ENCODE peak calls at places on chromosomes 4 and X, in ten cellular contexts. One of them, this sample, is unnamed.

GRCh38 chrX:113947548-113947947 is 636.3 kb upstream of the HTR2C start:
- DNase-seq in right cardiac atrium: no peak
- DNase-seq in naive B cell: no peak
- DNase-seq in activated gamma-delta T cell treated with anti-CD3 and anti-CD28 coated beads, Interleukin-2, amount 50 U/mL, for 16 hours: no peak
- DNase-seq in activated T-cell treated with anti-CD3 and anti-CD28 coated beads, Interleukin-2, amount 50 U/mL, for 72 hours: no peak
- DNase-seq in aorta: no peak
- DNase-seq in HEK293T: peak
- DNase-seq in GM06990: no peak
- DNase-seq in transverse colon: no peak
- DNase-seq in NCI-H1092 treated with DMSO at 0.1 percent for 48 hours: no peak
- DNase-seq in this sample: no peak

GRCh38 chr4:86035688-86036087 is 324.2 kb downstream of the MAPK10 start:
- DNase-seq in right cardiac atrium: no peak
- DNase-seq in naive B cell: no peak
- DNase-seq in activated gamma-delta T cell treated with anti-CD3 and anti-CD28 coated beads, Interleukin-2, amount 50 U/mL, for 16 hours: no peak
- DNase-seq in activated T-cell treated with anti-CD3 and anti-CD28 coated beads, Interleukin-2, amount 50 U/mL, for 72 hours: no peak
- DNase-seq in aorta: no peak
- DNase-seq in HEK293T: no peak
- DNase-seq in GM06990: no peak
- DNase-seq in transverse colon: no peak
- DNase-seq in NCI-H1092 treated with DMSO at 0.1 percent for 48 hours: no peak
- DNase-seq in this sample: no peak

GRCh38 chrX:12953420-12953819 is 21.5 kb upstream of the TMSB4X start:
- DNase-seq in right cardiac atrium: no peak
- DNase-seq in naive B cell: no peak
- DNase-seq in activated gamma-delta T cell treated with anti-CD3 and anti-CD28 coated beads, Interleukin-2, amount 50 U/mL, for 16 hours: no peak
- DNase-seq in activated T-cell treated with anti-CD3 and anti-CD28 coated beads, Interleukin-2, amount 50 U/mL, for 72 hours: no peak
- DNase-seq in aorta: no peak
- DNase-seq in HEK293T: no peak
- DNase-seq in GM06990: no peak
- DNase-seq in transverse colon: no peak
- DNase-seq in NCI-H1092 treated with DMSO at 0.1 percent for 48 hours: no peak
- DNase-seq in this sample: no peak

GRCh38 chr4:8695237-8696219 is 103.0 kb downstream of the CPZ start:
- DNase-seq in right cardiac atrium: no peak
- DNase-seq in naive B cell: no peak
- DNase-seq in activated gamma-delta T cell treated with anti-CD3 and anti-CD28 coated beads, Interleukin-2, amount 50 U/mL, for 16 hours: no peak
- DNase-seq in activated T-cell treated with anti-CD3 and anti-CD28 coated beads, Interleukin-2, amount 50 U/mL, for 72 hours: no peak
- DNase-seq in aorta: no peak
- DNase-seq in HEK293T: no peak
- DNase-seq in GM06990: no peak
- DNase-seq in transverse colon: no peak
- DNase-seq in NCI-H1092 treated with DMSO at 0.1 percent for 48 hours: no peak
- DNase-seq in this sample: no peak

GRCh38 chr4:174591243-174592021 is 69.1 kb upstream of the HPGD start:
- DNase-seq in right cardiac atrium: no peak
- DNase-seq in naive B cell: no peak
- DNase-seq in activated gamma-delta T cell treated with anti-CD3 and anti-CD28 coated beads, Interleukin-2, amount 50 U/mL, for 16 hours: no peak
- DNase-seq in activated T-cell treated with anti-CD3 and anti-CD28 coated beads, Interleukin-2, amount 50 U/mL, for 72 hours: no peak
- DNase-seq in aorta: no peak
- DNase-seq in HEK293T: no peak
- DNase-seq in GM06990: peak
- DNase-seq in transverse colon: no peak
- DNase-seq in NCI-H1092 treated with DMSO at 0.1 percent for 48 hours: no peak
- DNase-seq in this sample: no peak

GRCh38 chr4:177070533-177070932 is 239.1 kb upstream of the NEIL3 start:
- DNase-seq in right cardiac atrium: no peak
- DNase-seq in naive B cell: no peak
- DNase-seq in activated gamma-delta T cell treated with anti-CD3 and anti-CD28 coated beads, Interleukin-2, amount 50 U/mL, for 16 hours: no peak
- DNase-seq in activated T-cell treated with anti-CD3 and anti-CD28 coated beads, Interleukin-2, amount 50 U/mL, for 72 hours: no peak
- DNase-seq in aorta: no peak
- DNase-seq in HEK293T: no peak
- DNase-seq in GM06990: no peak
- DNase-seq in transverse colon: no peak
- DNase-seq in NCI-H1092 treated with DMSO at 0.1 percent for 48 hours: no peak
- DNase-seq in this sample: no peak

GRCh38 chrX:118373538-118373937 is 27.6 kb downstream of the WDR44 start:
- DNase-seq in right cardiac atrium: no peak
- DNase-seq in naive B cell: no peak
- DNase-seq in activated gamma-delta T cell treated with anti-CD3 and anti-CD28 coated beads, Interleukin-2, amount 50 U/mL, for 16 hours: no peak
- DNase-seq in activated T-cell treated with anti-CD3 and anti-CD28 coated beads, Interleukin-2, amount 50 U/mL, for 72 hours: no peak
- DNase-seq in aorta: no peak
- DNase-seq in HEK293T: no peak
- DNase-seq in GM06990: no peak
- DNase-seq in transverse colon: no peak
- DNase-seq in NCI-H1092 treated with DMSO at 0.1 percent for 48 hours: no peak
- DNase-seq in this sample: no peak

GRCh38 chr4:5524451-5524850 is 183.9 kb downstream of the EVC2 start:
- DNase-seq in right cardiac atrium: no peak
- DNase-seq in naive B cell: no peak
- DNase-seq in activated gamma-delta T cell treated with anti-CD3 and anti-CD28 coated beads, Interleukin-2, amount 50 U/mL, for 16 hours: no peak
- DNase-seq in activated T-cell treated with anti-CD3 and anti-CD28 coated beads, Interleukin-2, amount 50 U/mL, for 72 hours: no peak
- DNase-seq in aorta: no peak
- DNase-seq in HEK293T: no peak
- DNase-seq in GM06990: no peak
- DNase-seq in transverse colon: no peak
- DNase-seq in NCI-H1092 treated with DMSO at 0.1 percent for 48 hours: peak
- DNase-seq in this sample: no peak

GRCh38 chr4:16264798-16265197 is 38.5 kb upstream of the TAPT1 start:
- DNase-seq in right cardiac atrium: no peak
- DNase-seq in naive B cell: peak
- DNase-seq in activated gamma-delta T cell treated with anti-CD3 and anti-CD28 coated beads, Interleukin-2, amount 50 U/mL, for 16 hours: no peak
- DNase-seq in activated T-cell treated with anti-CD3 and anti-CD28 coated beads, Interleukin-2, amount 50 U/mL, for 72 hours: no peak
- DNase-seq in aorta: no peak
- DNase-seq in HEK293T: peak
- DNase-seq in GM06990: no peak
- DNase-seq in transverse colon: no peak
- DNase-seq in NCI-H1092 treated with DMSO at 0.1 percent for 48 hours: peak
- DNase-seq in this sample: peak

GRCh38 chrX:119008122-119008744 is 33.8 kb downstream of the LONRF3 start:
- DNase-seq in right cardiac atrium: peak
- DNase-seq in naive B cell: peak
- DNase-seq in activated gamma-delta T cell treated with anti-CD3 and anti-CD28 coated beads, Interleukin-2, amount 50 U/mL, for 16 hours: peak
- DNase-seq in activated T-cell treated with anti-CD3 and anti-CD28 coated beads, Interleukin-2, amount 50 U/mL, for 72 hours: peak
- DNase-seq in aorta: no peak
- DNase-seq in HEK293T: peak
- DNase-seq in GM06990: no peak
- DNase-seq in transverse colon: peak
- DNase-seq in NCI-H1092 treated with DMSO at 0.1 percent for 48 hours: peak
- DNase-seq in this sample: peak

GRCh38 chr4:140856692-140857091 is 100.5 kb upstream of the TBC1D9 start:
- DNase-seq in right cardiac atrium: peak
- DNase-seq in naive B cell: no peak
- DNase-seq in activated gamma-delta T cell treated with anti-CD3 and anti-CD28 coated beads, Interleukin-2, amount 50 U/mL, for 16 hours: no peak
- DNase-seq in activated T-cell treated with anti-CD3 and anti-CD28 coated beads, Interleukin-2, amount 50 U/mL, for 72 hours: no peak
- DNase-seq in aorta: no peak
- DNase-seq in HEK293T: no peak
- DNase-seq in GM06990: no peak
- DNase-seq in transverse colon: no peak
- DNase-seq in NCI-H1092 treated with DMSO at 0.1 percent for 48 hours: peak
- DNase-seq in this sample: peak

GRCh38 chr4:103099691-103100392 is at the start of gene BDH2:
- DNase-seq in right cardiac atrium: peak
- DNase-seq in naive B cell: peak
- DNase-seq in activated gamma-delta T cell treated with anti-CD3 and anti-CD28 coated beads, Interleukin-2, amount 50 U/mL, for 16 hours: peak
- DNase-seq in activated T-cell treated with anti-CD3 and anti-CD28 coated beads, Interleukin-2, amount 50 U/mL, for 72 hours: peak
- DNase-seq in aorta: no peak
- DNase-seq in HEK293T: peak
- DNase-seq in GM06990: peak
- DNase-seq in transverse colon: peak
- DNase-seq in NCI-H1092 treated with DMSO at 0.1 percent for 48 hours: peak
- DNase-seq in this sample: peak

GRCh38 chr4:173522874-173523395 is 7.1 kb downstream of the HAND2 start:
- DNase-seq in right cardiac atrium: peak
- DNase-seq in naive B cell: no peak
- DNase-seq in activated gamma-delta T cell treated with anti-CD3 and anti-CD28 coated beads, Interleukin-2, amount 50 U/mL, for 16 hours: no peak
- DNase-seq in activated T-cell treated with anti-CD3 and anti-CD28 coated beads, Interleukin-2, amount 50 U/mL, for 72 hours: no peak
- DNase-seq in aorta: no peak
- DNase-seq in HEK293T: no peak
- DNase-seq in GM06990: no peak
- DNase-seq in transverse colon: no peak
- DNase-seq in NCI-H1092 treated with DMSO at 0.1 percent for 48 hours: no peak
- DNase-seq in this sample: no peak

GRCh38 chr4:78797777-78798284 is 21.7 kb downstream of the BMP2K start:
- DNase-seq in right cardiac atrium: no peak
- DNase-seq in naive B cell: no peak
- DNase-seq in activated gamma-delta T cell treated with anti-CD3 and anti-CD28 coated beads, Interleukin-2, amount 50 U/mL, for 16 hours: no peak
- DNase-seq in activated T-cell treated with anti-CD3 and anti-CD28 coated beads, Interleukin-2, amount 50 U/mL, for 72 hours: no peak
- DNase-seq in aorta: no peak
- DNase-seq in HEK293T: no peak
- DNase-seq in GM06990: no peak
- DNase-seq in transverse colon: no peak
- DNase-seq in NCI-H1092 treated with DMSO at 0.1 percent for 48 hours: no peak
- DNase-seq in this sample: no peak

GRCh38 chrX:49644991-49645637 is 46.3 kb downstream of the GAGE1 start:
- DNase-seq in right cardiac atrium: no peak
- DNase-seq in naive B cell: no peak
- DNase-seq in activated gamma-delta T cell treated with anti-CD3 and anti-CD28 coated beads, Interleukin-2, amount 50 U/mL, for 16 hours: no peak
- DNase-seq in activated T-cell treated with anti-CD3 and anti-CD28 coated beads, Interleukin-2, amount 50 U/mL, for 72 hours: no peak
- DNase-seq in aorta: no peak
- DNase-seq in HEK293T: no peak
- DNase-seq in GM06990: no peak
- DNase-seq in transverse colon: no peak
- DNase-seq in NCI-H1092 treated with DMSO at 0.1 percent for 48 hours: no peak
- DNase-seq in this sample: no peak

GRCh38 chr4:7266525-7267292 is 74.4 kb downstream of the SORCS2 start:
- DNase-seq in right cardiac atrium: no peak
- DNase-seq in naive B cell: no peak
- DNase-seq in activated gamma-delta T cell treated with anti-CD3 and anti-CD28 coated beads, Interleukin-2, amount 50 U/mL, for 16 hours: no peak
- DNase-seq in activated T-cell treated with anti-CD3 and anti-CD28 coated beads, Interleukin-2, amount 50 U/mL, for 72 hours: no peak
- DNase-seq in aorta: no peak
- DNase-seq in HEK293T: no peak
- DNase-seq in GM06990: no peak
- DNase-seq in transverse colon: no peak
- DNase-seq in NCI-H1092 treated with DMSO at 0.1 percent for 48 hours: no peak
- DNase-seq in this sample: no peak

GRCh38 chrX:29419774-29420553 is 795.4 kb upstream of the MAGEB2 start:
- DNase-seq in right cardiac atrium: no peak
- DNase-seq in naive B cell: no peak
- DNase-seq in activated gamma-delta T cell treated with anti-CD3 and anti-CD28 coated beads, Interleukin-2, amount 50 U/mL, for 16 hours: no peak
- DNase-seq in activated T-cell treated with anti-CD3 and anti-CD28 coated beads, Interleukin-2, amount 50 U/mL, for 72 hours: no peak
- DNase-seq in aorta: no peak
- DNase-seq in HEK293T: no peak
- DNase-seq in GM06990: no peak
- DNase-seq in transverse colon: no peak
- DNase-seq in NCI-H1092 treated with DMSO at 0.1 percent for 48 hours: no peak
- DNase-seq in this sample: no peak

GRCh38 chr4:88573995-88574394 is 18.3 kb upstream of the HERC3 start:
- DNase-seq in right cardiac atrium: no peak
- DNase-seq in naive B cell: no peak
- DNase-seq in activated gamma-delta T cell treated with anti-CD3 and anti-CD28 coated beads, Interleukin-2, amount 50 U/mL, for 16 hours: no peak
- DNase-seq in activated T-cell treated with anti-CD3 and anti-CD28 coated beads, Interleukin-2, amount 50 U/mL, for 72 hours: no peak
- DNase-seq in aorta: no peak
- DNase-seq in HEK293T: peak
- DNase-seq in GM06990: no peak
- DNase-seq in transverse colon: no peak
- DNase-seq in NCI-H1092 treated with DMSO at 0.1 percent for 48 hours: no peak
- DNase-seq in this sample: no peak

GRCh38 chr4:4889781-4890180 is 30.3 kb downstream of the MSX1 start:
- DNase-seq in right cardiac atrium: no peak
- DNase-seq in naive B cell: no peak
- DNase-seq in activated gamma-delta T cell treated with anti-CD3 and anti-CD28 coated beads, Interleukin-2, amount 50 U/mL, for 16 hours: no peak
- DNase-seq in activated T-cell treated with anti-CD3 and anti-CD28 coated beads, Interleukin-2, amount 50 U/mL, for 72 hours: no peak
- DNase-seq in aorta: no peak
- DNase-seq in HEK293T: no peak
- DNase-seq in GM06990: no peak
- DNase-seq in transverse colon: no peak
- DNase-seq in NCI-H1092 treated with DMSO at 0.1 percent for 48 hours: no peak
- DNase-seq in this sample: no peak

GRCh38 chr4:146311238-146311970 is 97.1 kb downstream of the REELD1 start:
- DNase-seq in right cardiac atrium: no peak
- DNase-seq in naive B cell: no peak
- DNase-seq in activated gamma-delta T cell treated with anti-CD3 and anti-CD28 coated beads, Interleukin-2, amount 50 U/mL, for 16 hours: no peak
- DNase-seq in activated T-cell treated with anti-CD3 and anti-CD28 coated beads, Interleukin-2, amount 50 U/mL, for 72 hours: no peak
- DNase-seq in aorta: no peak
- DNase-seq in HEK293T: no peak
- DNase-seq in GM06990: no peak
- DNase-seq in transverse colon: no peak
- DNase-seq in NCI-H1092 treated with DMSO at 0.1 percent for 48 hours: no peak
- DNase-seq in this sample: no peak

GRCh38 chr4:71009796-71010588 is 16.5 kb downstream of the DCK start:
- DNase-seq in right cardiac atrium: no peak
- DNase-seq in naive B cell: peak
- DNase-seq in activated gamma-delta T cell treated with anti-CD3 and anti-CD28 coated beads, Interleukin-2, amount 50 U/mL, for 16 hours: no peak
- DNase-seq in activated T-cell treated with anti-CD3 and anti-CD28 coated beads, Interleukin-2, amount 50 U/mL, for 72 hours: peak
- DNase-seq in aorta: no peak
- DNase-seq in HEK293T: peak
- DNase-seq in GM06990: no peak
- DNase-seq in transverse colon: no peak
- DNase-seq in NCI-H1092 treated with DMSO at 0.1 percent for 48 hours: peak
- DNase-seq in this sample: peak

GRCh38 chr4:76666940-76667532 is 230.9 kb downstream of the SOWAHB start:
- DNase-seq in right cardiac atrium: no peak
- DNase-seq in naive B cell: no peak
- DNase-seq in activated gamma-delta T cell treated with anti-CD3 and anti-CD28 coated beads, Interleukin-2, amount 50 U/mL, for 16 hours: no peak
- DNase-seq in activated T-cell treated with anti-CD3 and anti-CD28 coated beads, Interleukin-2, amount 50 U/mL, for 72 hours: no peak
- DNase-seq in aorta: no peak
- DNase-seq in HEK293T: no peak
- DNase-seq in GM06990: no peak
- DNase-seq in transverse colon: peak
- DNase-seq in NCI-H1092 treated with DMSO at 0.1 percent for 48 hours: no peak
- DNase-seq in this sample: no peak

GRCh38 chr4:9898596-9899345 is 117.3 kb downstream of the DRD5 start:
- DNase-seq in right cardiac atrium: peak
- DNase-seq in naive B cell: no peak
- DNase-seq in activated gamma-delta T cell treated with anti-CD3 and anti-CD28 coated beads, Interleukin-2, amount 50 U/mL, for 16 hours: no peak
- DNase-seq in activated T-cell treated with anti-CD3 and anti-CD28 coated beads, Interleukin-2, amount 50 U/mL, for 72 hours: peak
- DNase-seq in aorta: peak
- DNase-seq in HEK293T: peak
- DNase-seq in GM06990: no peak
- DNase-seq in transverse colon: peak
- DNase-seq in NCI-H1092 treated with DMSO at 0.1 percent for 48 hours: no peak
- DNase-seq in this sample: no peak

GRCh38 chr4:95835672-95836071 is 4.2 kb upstream of the PDHA2 start:
- DNase-seq in right cardiac atrium: no peak
- DNase-seq in naive B cell: no peak
- DNase-seq in activated gamma-delta T cell treated with anti-CD3 and anti-CD28 coated beads, Interleukin-2, amount 50 U/mL, for 16 hours: no peak
- DNase-seq in activated T-cell treated with anti-CD3 and anti-CD28 coated beads, Interleukin-2, amount 50 U/mL, for 72 hours: no peak
- DNase-seq in aorta: no peak
- DNase-seq in HEK293T: peak
- DNase-seq in GM06990: no peak
- DNase-seq in transverse colon: no peak
- DNase-seq in NCI-H1092 treated with DMSO at 0.1 percent for 48 hours: no peak
- DNase-seq in this sample: no peak

GRCh38 chr4:1414831-1415680 is 8.8 kb upstream of the NKX1-1 start:
- DNase-seq in right cardiac atrium: no peak
- DNase-seq in naive B cell: no peak
- DNase-seq in activated gamma-delta T cell treated with anti-CD3 and anti-CD28 coated beads, Interleukin-2, amount 50 U/mL, for 16 hours: no peak
- DNase-seq in activated T-cell treated with anti-CD3 and anti-CD28 coated beads, Interleukin-2, amount 50 U/mL, for 72 hours: no peak
- DNase-seq in aorta: no peak
- DNase-seq in HEK293T: no peak
- DNase-seq in GM06990: no peak
- DNase-seq in transverse colon: no peak
- DNase-seq in NCI-H1092 treated with DMSO at 0.1 percent for 48 hours: no peak
- DNase-seq in this sample: no peak

This sample was measured in NCI-H2081.